ENCODE peak calls at places on chromosome 21, in eight cellular contexts. T is PC-3, K is HCT116, D is fibroblast of pulmonary artery, Q is DND-41, A is breast epithelium, W is left ventricle myocardium inferior, G is endothelial cell. I is an unnamed sample.

GRCh38 chr21:41634211-41634694 is 126.3 kb upstream of the TMPRSS2 start:
- DNase-seq in W (no peak), K (no peak), D (no peak), A (no peak), G (no peak), Q (no peak), T (peak; percentile 99), I (peak; percentile 93)

GRCh38 chr21:27831821-27832569 is 865.1 kb upstream of the ADAMTS5 start:
- DNase-seq in T (no peak), Q (no peak), A (no peak), K (no peak), W (no peak), G (no peak), D (peak; percentile 16), I (peak; percentile 53)

GRCh38 chr21:31991356-31992331 is 118.8 kb downstream of the HUNK start:
- DNase-seq in D (no peak), T (no peak), A (no peak), G (peak; percentile 45), Q (no peak), K (no peak), W (no peak), I (no peak)

GRCh38 chr21:38409907-38410306 is 88.4 kb downstream of the ERG start:
- DNase-seq in Q (no peak), T (no peak), W (no peak), D (peak; percentile 24), A (no peak), G (no peak), K (no peak), I (no peak)

GRCh38 chr21:22421416-22422190 is 1423.4 kb downstream of the NCAM2 start:
- DNase-seq in A (no peak), W (no peak), T (no peak), K (no peak), D (no peak), G (no peak), Q (peak; percentile 83), I (no peak)

GRCh38 chr21:31924548-31924947 is 51.7 kb downstream of the HUNK start:
- DNase-seq in A (no peak), K (no peak), Q (no peak), T (no peak), W (no peak), G (no peak), D (no peak), I (no peak)

GRCh38 chr21:33402011-33402979 is 918 bp upstream of the IFNGR2 start:
- DNase-seq in T (no peak), W (peak; percentile 65), D (peak; percentile 86), A (peak; percentile 58), Q (peak; percentile 44), G (peak; percentile 20), K (no peak), I (peak; percentile 62)

GRCh38 chr21:43865471-43866181 is 603 bp downstream of the AGPAT3 start:
- DNase-seq in D (peak; percentile 25), A (no peak), W (peak; percentile 53), G (no peak), T (peak; percentile 25), K (no peak), Q (peak; percentile 66), I (no peak)

GRCh38 chr21:42437786-42438185 is 34.1 kb downstream of the UBASH3A start:
- DNase-seq in G (peak; percentile 62), A (peak; percentile 19), K (no peak), D (peak; percentile 14), Q (no peak), W (no peak), T (peak; percentile 28), I (peak; percentile 8)

GRCh38 chr21:44255519-44255981 is 6.1 kb downstream of the DNMT3L start:
- DNase-seq in A (no peak), D (peak; percentile 16), Q (no peak), T (no peak), K (no peak), W (no peak), G (no peak), I (no peak)

GRCh38 chr21:43855955-43856354 is 9.1 kb upstream of the AGPAT3 start:
- DNase-seq in K (no peak), Q (no peak), T (no peak), W (no peak), D (no peak), A (no peak), G (no peak), I (no peak)

GRCh38 chr21:34736116-34736870 is 67.5 kb downstream of the CLIC6 start:
- DNase-seq in G (no peak), W (no peak), D (no peak), K (no peak), A (no peak), T (peak; percentile 66), Q (no peak), I (no peak)

GRCh38 chr21:29360799-29361765 is 62.4 kb downstream of the BACH1 start:
- DNase-seq in W (no peak), T (peak; percentile 43), D (no peak), K (no peak), G (no peak), Q (no peak), A (no peak), I (peak; percentile 27)
- TF ChIP-seq CTCF in W (no peak), T (peak; percentile 48), D (no peak), K (no peak), G (no peak), Q (peak; percentile 37), A (peak; percentile 12), I (peak; percentile 24)

GRCh38 chr21:25565272-25566199 is 41.7 kb downstream of the MRPL39 start:
- DNase-seq in K (no peak), D (no peak), W (no peak), A (no peak), G (no peak), T (no peak), Q (no peak), I (no peak)

GRCh38 chr21:25566645-25567044 is 40.6 kb downstream of the MRPL39 start:
- DNase-seq in D (no peak), A (no peak), K (no peak), T (no peak), W (no peak), G (no peak), Q (no peak), I (no peak)

GRCh38 chr21:25562660-25563059 is 44.6 kb downstream of the MRPL39 start:
- DNase-seq in K (no peak), G (no peak), A (no peak), D (no peak), T (no peak), Q (peak; percentile 34), W (no peak), I (no peak)

GRCh38 chr21:25563399-25564116 is 43.7 kb downstream of the MRPL39 start:
- DNase-seq in W (no peak), T (no peak), D (peak; percentile 29), K (no peak), A (no peak), Q (peak; percentile 65), G (no peak), I (no peak)

DNA sequence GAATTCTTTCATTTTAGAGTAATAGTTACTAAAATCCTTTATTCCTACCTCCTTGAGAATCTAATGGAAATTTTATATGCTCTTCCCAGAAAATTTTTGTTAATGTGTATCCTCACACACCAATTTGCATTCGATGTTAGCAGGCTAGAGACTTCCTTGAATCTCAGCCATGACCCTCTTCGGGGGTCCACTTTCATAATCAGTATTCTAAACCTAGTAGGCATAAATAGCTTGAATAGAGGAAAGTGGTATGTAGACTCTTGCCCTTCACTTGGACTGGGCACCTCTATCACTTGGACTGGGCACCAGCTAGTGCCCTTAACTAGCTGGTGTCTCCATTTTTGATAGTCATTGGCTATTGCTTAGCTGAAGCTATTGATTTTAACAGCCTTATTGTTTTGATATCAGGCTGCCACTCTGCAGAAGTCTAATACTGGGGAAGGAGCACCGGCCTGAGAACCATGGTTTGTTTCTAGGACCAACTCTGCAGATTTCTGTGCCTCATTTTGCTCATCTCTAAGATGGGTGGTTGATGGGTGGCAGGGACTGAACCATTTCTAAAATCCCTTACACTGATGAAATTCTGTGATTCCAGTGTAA is 42.8 kb downstream of the MRPL39 start:
- DNase-seq in K (no peak), A (no peak), T (no peak), D (no peak), Q (no peak), G (no peak), W (no peak), I (no peak)
- TF ChIP-seq CTCF in K (no peak), A (no peak), T (no peak), D (no peak), Q (no peak), G (no peak), W (no peak), I (no peak)

DNA sequence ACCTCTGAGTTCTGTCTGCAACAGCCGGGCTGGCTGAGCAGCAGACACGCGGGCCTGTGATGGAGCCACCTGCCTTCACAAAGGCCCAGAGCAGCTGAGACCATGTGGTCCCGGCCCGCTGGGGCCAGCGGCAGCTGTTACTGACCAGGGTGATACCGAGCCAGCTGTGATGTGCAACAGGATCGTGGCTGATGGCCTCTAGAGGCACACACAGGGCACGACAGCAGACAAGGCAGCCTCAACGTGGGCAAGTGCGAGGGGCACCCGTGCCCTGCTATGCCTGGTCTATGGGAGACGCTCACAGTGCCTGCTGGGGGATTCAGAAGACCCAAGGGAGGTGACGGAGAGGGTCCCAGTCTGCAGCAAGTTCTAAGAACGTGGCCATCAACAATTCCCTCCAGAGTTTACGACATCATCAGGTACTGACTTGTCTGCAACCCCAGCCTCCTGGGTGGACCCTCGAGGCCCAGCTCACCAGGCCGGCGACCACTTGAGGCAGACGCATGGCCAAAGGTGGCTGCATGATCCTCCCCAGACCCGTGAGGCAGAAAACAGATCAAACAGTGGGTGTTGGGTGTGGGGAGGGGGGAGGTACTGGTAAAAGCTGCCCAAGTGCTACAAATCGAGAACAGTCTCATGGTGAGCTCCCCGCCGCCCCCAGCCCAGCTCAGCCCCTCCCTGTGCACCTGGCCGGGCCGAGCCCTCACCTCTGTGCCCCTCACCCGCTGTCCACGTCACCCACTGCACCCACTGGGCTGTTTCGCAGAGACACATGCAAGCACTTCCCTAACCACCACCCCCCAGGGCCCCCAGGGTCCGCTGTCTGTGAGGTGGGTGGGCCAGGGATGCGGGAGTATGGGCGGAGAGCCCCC is 6.0 kb downstream of the POFUT2 start:
- DNase-seq in Q (no peak), G (no peak), T (no peak), A (peak; percentile 50), D (no peak), W (no peak), K (no peak), I (no peak)
- TF ChIP-seq CTCF in Q (no peak), G (no peak), T (no peak), A (no peak), D (no peak), W (no peak), K (no peak), I (no peak)

GRCh38 chr21:29374481-29374880 is 75.8 kb downstream of the BACH1 start:
- DNase-seq in W (no peak), G (no peak), T (no peak), Q (no peak), K (no peak), A (no peak), D (no peak), I (no peak)

GRCh38 chr21:29379517-29380054 is 80.9 kb downstream of the BACH1 start:
- DNase-seq in D (no peak), K (no peak), Q (no peak), G (no peak), A (no peak), W (no peak), T (no peak), I (no peak)

GRCh38 chr21:29377266-29377665 is 78.5 kb downstream of the BACH1 start:
- DNase-seq in A (no peak), W (no peak), D (no peak), Q (no peak), G (no peak), T (no peak), K (no peak), I (no peak)

GRCh38 chr21:29378814-29379213 is 80.1 kb downstream of the BACH1 start:
- DNase-seq in G (no peak), A (no peak), K (no peak), Q (no peak), T (no peak), W (no peak), D (peak; percentile 24), I (no peak)

GRCh38 chr21:29376556-29376955 is 77.8 kb downstream of the BACH1 start:
- DNase-seq in D (peak; percentile 37), A (no peak), W (no peak), K (peak; percentile 39), T (peak; percentile 59), G (peak; percentile 17), Q (peak; percentile 62), I (peak; percentile 17)
- TF ChIP-seq CTCF in D (peak; percentile 39), A (no peak), W (peak; percentile 45), K (peak; percentile 22), T (peak; percentile 69), G (peak; percentile 38), Q (peak; percentile 70), I (peak; percentile 49)